ENCODE peak calls at places on chromosomes 16 and 17, in six cellular contexts. N is IMR-90, H is A549, S is SK-N-SH, X is GM12878, M is K562. F is an unnamed sample.

GRCh38 chr17:76416447-76416846 is 32.0 kb downstream of the SPHK1 start:
- DNase-seq in M (no peak), X (no peak), N (no peak), S (no peak), H (no peak), F (no peak)

GRCh38 chr17:45144199-45145034 is 3.9 kb upstream of the HEXIM1 start:
- DNase-seq in N (no peak), S (peak), M (peak), H (no peak), X (no peak), F (no peak)

GRCh38 chr17:17561408-17562144 is 29.9 kb downstream of the PEMT start:
- DNase-seq in X (no peak), S (no peak), H (no peak), M (no peak), N (no peak), F (no peak)

GRCh38 chr17:6327007-6327406 is 107.9 kb downstream of the AIPL1 start:
- DNase-seq in M (peak), S (no peak), N (no peak), H (no peak), X (no peak), F (no peak)

GRCh38 chr17:79785900-79786810 is 8.2 kb downstream of the CBX2 start:
- DNase-seq in X (no peak), N (no peak), M (no peak), H (no peak), S (no peak), F (no peak)

GRCh38 chr16:87165885-87166284 is 151.3 kb downstream of the C16orf95 start:
- DNase-seq in M (no peak), S (no peak), X (no peak), H (no peak), N (no peak), F (no peak)

GRCh38 chr16:424033-424622 is 1.3 kb upstream of the RAB11FIP3 start:
- DNase-seq in X (no peak), N (peak), H (peak), S (no peak), M (no peak), F (peak)

GRCh38 chr16:66740010-66740409 is 11.4 kb downstream of the DYNC1LI2 start:
- DNase-seq in M (peak), X (no peak), S (peak), N (peak), H (peak), F (peak)

GRCh38 chr17:5122586-5123342 is 6.9 kb downstream of the USP6 start:
- DNase-seq in M (no peak), H (no peak), N (no peak), S (peak), X (no peak), F (no peak)

GRCh38 chr16:89815639-89816348 is 653 bp downstream of the FANCA start:
- DNase-seq in N (no peak), H (no peak), S (peak), X (no peak), M (peak), F (no peak)

GRCh38 chr17:29140051-29140582 is 40.1 kb downstream of the MYO18A start:
- DNase-seq in H (no peak), N (peak), S (peak), X (no peak), M (peak), F (no peak)

GRCh38 chr17:29136998-29137730 is 43.0 kb downstream of the MYO18A start:
- DNase-seq in X (no peak), M (no peak), H (no peak), N (peak), S (no peak), F (no peak)

GRCh38 chr17:29138184-29138955 is 41.8 kb downstream of the MYO18A start:
- DNase-seq in X (no peak), N (peak), S (no peak), H (no peak), M (no peak), F (no peak)

GRCh38 chr17:29140631-29141483 is 39.3 kb downstream of the MYO18A start:
- DNase-seq in S (peak), H (no peak), N (peak), X (no peak), M (peak), F (no peak)

GRCh38 chr17:29138991-29139682 is 41.1 kb downstream of the MYO18A start:
- DNase-seq in X (no peak), N (no peak), M (no peak), H (no peak), S (no peak), F (no peak)
- TF ChIP-seq SMC3 in X (no peak), N (no peak), M (no peak), H (no peak), S (no peak), F (no peak)

GRCh38 chr17:43713494-43714162 is 45.0 kb downstream of the SOST start:
- DNase-seq in H (peak), N (no peak), M (no peak), X (no peak), S (peak), F (no peak)
- TF ChIP-seq SMC3 in H (no peak), N (no peak), M (no peak), X (no peak), S (no peak), F (no peak)

GRCh38 chr17:55177159-55177913 is 87.4 kb upstream of the HLF start:
- DNase-seq in H (no peak), M (peak), S (no peak), X (no peak), N (no peak), F (peak)
- TF ChIP-seq SMC3 in H (no peak), M (no peak), S (no peak), X (no peak), N (no peak), F (peak)

DNA sequence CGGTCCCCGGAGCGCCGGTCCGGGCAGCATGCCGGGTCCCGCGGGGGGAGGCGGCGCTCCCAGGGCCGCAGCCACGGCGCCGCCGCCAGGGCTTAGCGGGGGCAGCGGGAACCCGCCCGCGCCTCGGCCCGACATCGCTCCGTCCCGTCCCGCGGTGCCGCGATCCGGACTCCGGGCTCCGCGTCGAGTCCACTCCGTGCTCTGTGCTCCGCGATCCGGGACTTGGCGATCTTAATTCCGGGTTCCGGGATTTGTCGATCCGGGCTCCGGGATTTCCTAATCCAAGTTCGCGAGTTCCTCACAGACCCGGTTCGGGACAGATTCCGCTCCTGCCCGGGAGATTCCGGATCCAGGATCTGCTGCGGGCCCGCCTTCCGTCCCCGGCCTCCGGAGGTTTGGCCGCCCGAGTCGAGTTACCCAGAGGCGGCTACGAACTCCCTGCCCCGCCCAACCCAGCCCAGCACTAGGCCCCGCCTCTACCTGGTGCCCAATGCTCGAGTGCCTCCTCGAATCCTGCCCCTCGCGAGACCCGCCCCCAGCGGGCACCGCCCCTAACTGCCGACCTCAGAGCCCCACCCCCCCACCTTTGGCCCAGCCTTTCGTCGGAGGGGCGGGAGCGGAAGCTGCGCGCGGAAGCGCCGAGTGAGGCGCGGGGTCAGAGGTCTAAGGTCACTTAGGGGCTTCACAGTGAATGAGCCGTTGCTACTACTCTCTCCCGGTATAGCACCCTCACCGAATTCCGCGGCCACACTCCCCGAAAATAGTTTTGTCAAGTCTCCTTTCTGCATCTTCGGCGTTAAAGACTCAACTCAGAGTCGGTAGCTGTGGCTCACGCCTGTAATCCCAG is at the start of gene SMARCD2:
- DNase-seq in S (peak), N (peak), H (peak), M (peak), X (peak), F (peak)
- TF ChIP-seq SMC3 in S (no peak), N (peak), H (peak), M (peak), X (peak), F (no peak)

GRCh38 chr17:73174126-73174525 is 9.3 kb downstream of the SSTR2 start:
- DNase-seq in X (no peak), M (no peak), S (no peak), H (no peak), N (no peak), F (no peak)

GRCh38 chr17:73168667-73169066 is 3.9 kb downstream of the SSTR2 start:
- DNase-seq in H (no peak), N (no peak), X (no peak), S (no peak), M (no peak), F (no peak)

GRCh38 chr17:73170921-73171320 is 6.1 kb downstream of the SSTR2 start:
- DNase-seq in S (no peak), M (no peak), H (no peak), N (no peak), X (no peak), F (no peak)

GRCh38 chr17:73170324-73170723 is 5.5 kb downstream of the SSTR2 start:
- DNase-seq in S (no peak), M (no peak), X (no peak), N (no peak), H (no peak), F (no peak)

DNA sequence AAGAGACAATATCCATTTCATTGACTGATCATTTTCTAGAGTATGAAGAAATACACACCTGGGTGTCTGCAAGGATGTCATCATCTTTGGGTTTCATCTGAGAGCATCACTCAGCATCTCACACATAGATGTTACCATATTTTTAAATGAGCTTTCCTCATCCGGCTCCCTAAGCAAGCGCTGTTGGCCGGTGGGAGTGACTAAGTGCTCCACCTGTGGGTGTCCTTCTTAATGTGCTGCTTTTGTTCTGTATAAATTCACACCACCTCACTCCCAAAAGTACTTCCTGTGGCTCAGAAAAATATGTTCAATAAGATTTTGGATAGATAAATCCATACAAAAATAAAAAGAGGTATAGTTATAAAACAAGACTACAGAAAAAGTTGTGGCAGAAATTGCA is 7.4 kb downstream of the SSTR2 start:
- DNase-seq in H (no peak), S (no peak), X (no peak), N (no peak), M (no peak), F (no peak)
- TF ChIP-seq SMC3 in H (no peak), S (no peak), X (no peak), N (no peak), M (no peak), F (no peak)